ENCODE peak calls at places on chromosomes 4 and X, in five cellular contexts. I is HCT116, V is GM23338, S is A549, D is tibial nerve. A is an unnamed sample.

GRCh38 chrX:12149670-12150407 is 11.6 kb downstream of the FRMPD4 start:
- DNase-seq in D (no peak), I (no peak), S (no peak), V (no peak), A (peak; percentile 5)

GRCh38 chrX:71604141-71604540 is 14.2 kb downstream of the CXCR3 start:
- DNase-seq in I (no peak), D (no peak), V (no peak), S (no peak), A (no peak)

GRCh38 chrX:33175201-33175600 is 36.1 kb downstream of the DMD start:
- DNase-seq in V (no peak), I (no peak), S (no peak), D (no peak), A (no peak)

GRCh38 chr4:55941881-55942280 is 6.9 kb upstream of the CEP135 start:
- DNase-seq in I (no peak), S (no peak), V (no peak), D (no peak), A (no peak)

GRCh38 chrX:146907391-146908240 is 93.1 kb upstream of the CXorf51A start:
- DNase-seq in V (no peak), I (no peak), S (no peak), D (no peak), A (peak; percentile 0)

GRCh38 chr4:150010525-150011126 is 67.6 kb upstream of the DCLK2 start:
- DNase-seq in I (peak; percentile 63), D (peak; percentile 40), V (peak; percentile 80), S (peak; percentile 31), A (peak; percentile 54)

GRCh38 chr4:107835409-107835808 is 10.7 kb downstream of the SGMS2 start:
- DNase-seq in S (no peak), I (no peak), V (no peak), D (no peak), A (no peak)

GRCh38 chr4:6773106-6773505 is 9.4 kb upstream of the KIAA0232 start:
- DNase-seq in S (no peak), D (no peak), I (no peak), V (no peak), A (no peak)

GRCh38 chr4:178142724-178143123 is 700.5 kb upstream of the AGA start:
- DNase-seq in V (no peak), I (no peak), D (no peak), S (no peak), A (peak; percentile 12)

GRCh38 chr4:20687894-20688293 is 12.4 kb upstream of the PACRGL start:
- DNase-seq in D (no peak), I (no peak), V (no peak), S (no peak), A (no peak)

GRCh38 chr4:98976716-98977115 is 18.8 kb upstream of the METAP1 start:
- DNase-seq in S (no peak), I (no peak), D (no peak), V (no peak), A (peak; percentile 13)

GRCh38 chr4:104491826-104492771 is 2.6 kb downstream of the CXXC4 start:
- DNase-seq in D (no peak), S (peak; percentile 4), V (peak; percentile 74), I (no peak), A (no peak)

GRCh38 chr4:181822005-181822375 is 421.2 kb upstream of the TENM3 start:
- DNase-seq in S (no peak), D (no peak), I (no peak), V (no peak), A (no peak)

GRCh38 chrX:104335765-104336164 is 81.0 kb upstream of the ESX1 start:
- DNase-seq in D (no peak), S (no peak), V (no peak), I (no peak), A (no peak)

GRCh38 chr4:139907001-139907809 is 241.6 kb downstream of the MGST2 start:
- DNase-seq in V (no peak), I (no peak), D (no peak), S (no peak), A (no peak)

GRCh38 chr4:182554736-182555135 is 311.5 kb downstream of the TENM3 start:
- DNase-seq in V (no peak), D (no peak), S (no peak), I (no peak), A (no peak)

GRCh38 chr4:165814256-165815010 is 58.6 kb upstream of the TLL1 start:
- DNase-seq in V (no peak), D (no peak), I (no peak), S (no peak), A (peak; percentile 75)

GRCh38 chr4:106340774-106341173 is 24.4 kb downstream of the AIMP1 start:
- DNase-seq in D (no peak), V (no peak), S (no peak), I (no peak), A (no peak)
- H3K27ac ChIP-seq in D (no peak overlapping the region), V (no peak overlapping the region), S (no peak overlapping the region), I (no peak overlapping the region), A (no peak overlapping the region)

GRCh38 chr4:89836031-89836777 is 757 bp downstream of the SNCA start:
- DNase-seq in I (no peak), D (no peak), V (peak; percentile 61), S (no peak), A (no peak)
- TF ChIP-seq CTCF in I (no peak), D (no peak), V (no peak), S (no peak), A (no peak)

DNA sequence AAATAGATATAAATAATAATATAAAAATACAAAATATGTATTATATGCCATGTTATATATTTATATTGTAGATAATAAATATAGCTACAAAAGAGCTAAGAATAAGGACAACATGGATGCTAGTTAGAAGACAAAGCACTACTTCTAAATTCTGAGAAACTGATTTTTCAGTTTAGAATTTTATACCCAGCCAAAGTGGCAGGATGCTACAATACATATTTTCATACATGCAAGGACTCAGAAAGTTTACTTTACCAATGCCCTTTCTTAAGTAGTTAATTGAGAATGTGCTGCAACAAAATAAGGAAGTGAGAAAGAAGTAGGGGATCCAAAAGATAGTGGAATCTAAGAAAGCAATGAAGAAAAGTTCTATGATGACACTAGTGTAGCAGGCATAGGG is 64.5 kb downstream of the PDE5A start:
- DNase-seq in S (no peak), I (no peak), V (no peak), D (no peak), A (no peak)
- H3K27ac ChIP-seq in S (no peak overlapping the region), I (no peak overlapping the region), V (no peak overlapping the region), D (no peak overlapping the region), A (no peak overlapping the region)

DNA sequence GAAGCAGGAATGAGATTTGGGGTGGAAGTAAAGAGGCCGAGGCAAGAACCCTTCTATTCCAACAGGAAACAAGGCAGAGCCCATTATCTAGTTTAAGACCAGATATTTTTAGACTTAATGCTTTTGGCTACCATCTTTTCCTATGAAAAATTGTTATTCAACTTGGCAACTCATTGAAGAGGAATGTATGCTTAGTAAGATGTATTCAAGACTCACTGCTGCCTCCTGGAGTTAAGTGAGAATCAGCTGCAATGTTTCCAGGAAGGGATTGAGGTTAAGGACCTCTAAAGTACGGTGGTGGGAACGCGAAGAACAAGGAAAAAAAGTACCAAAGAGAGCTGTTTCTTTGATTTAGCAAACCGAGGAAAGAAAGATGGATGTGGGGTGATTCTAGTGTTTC is 89.1 kb downstream of the RAPGEF2 start:
- DNase-seq in D (no peak), V (peak; percentile 92), S (peak; percentile 40), I (peak; percentile 51), A (peak; percentile 8)
- TF ChIP-seq CTCF in D (no peak), V (peak; percentile 73), S (peak; percentile 27), I (peak; percentile 53), A (no peak)

GRCh38 chr4:127875791-127876190 is 4.9 kb upstream of the PLK4 start:
- DNase-seq in D (no peak), S (no peak), V (no peak), I (no peak), A (no peak)
- H3K27ac ChIP-seq in D (no peak overlapping the region), S (no peak overlapping the region), V (no peak overlapping the region), I (no peak overlapping the region), A (no peak overlapping the region)

DNA sequence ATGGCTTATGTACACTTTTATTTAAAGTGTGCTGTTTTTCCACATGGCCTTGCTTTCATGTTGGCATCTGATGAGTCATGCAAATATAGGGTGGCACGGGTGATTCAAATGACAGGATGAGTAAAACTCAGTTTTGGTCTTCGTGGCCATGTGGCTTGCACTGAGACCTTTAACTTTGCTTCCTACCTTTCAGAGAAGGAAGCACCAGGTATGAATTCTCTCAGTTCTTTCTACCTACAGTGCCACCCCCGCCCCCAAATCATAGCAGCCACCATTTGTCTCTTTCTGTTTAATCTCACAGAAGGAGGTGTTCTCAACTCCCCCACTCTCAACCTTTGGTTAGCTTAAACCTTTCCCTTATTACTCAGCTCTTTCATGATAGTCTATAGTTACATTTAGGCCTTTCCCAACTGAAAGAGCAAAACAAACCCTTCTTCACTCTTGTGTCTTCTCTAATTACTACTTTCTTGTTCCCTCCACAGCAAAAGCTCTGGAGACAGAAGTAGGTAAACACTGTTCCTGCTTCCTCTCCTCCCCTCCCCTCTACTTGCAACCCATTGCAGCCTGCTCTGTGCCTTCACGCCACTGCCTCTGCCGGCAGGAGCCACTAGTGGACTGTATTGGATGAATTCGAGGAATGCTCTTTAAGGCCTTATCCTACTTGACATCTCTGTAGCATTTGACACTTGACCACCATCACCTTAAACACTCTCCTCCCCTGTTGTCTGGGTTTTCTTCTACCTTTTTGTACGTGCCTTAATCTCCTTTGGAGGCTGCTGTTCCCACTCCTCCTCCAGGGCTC is 123.7 kb downstream of the AFF1 start:
- DNase-seq in D (no peak), V (peak; percentile 47), S (no peak), I (peak; percentile 29), A (peak; percentile 28)
- TF ChIP-seq CTCF in D (no peak), V (no peak), S (no peak), I (no peak), A (no peak)

DNA sequence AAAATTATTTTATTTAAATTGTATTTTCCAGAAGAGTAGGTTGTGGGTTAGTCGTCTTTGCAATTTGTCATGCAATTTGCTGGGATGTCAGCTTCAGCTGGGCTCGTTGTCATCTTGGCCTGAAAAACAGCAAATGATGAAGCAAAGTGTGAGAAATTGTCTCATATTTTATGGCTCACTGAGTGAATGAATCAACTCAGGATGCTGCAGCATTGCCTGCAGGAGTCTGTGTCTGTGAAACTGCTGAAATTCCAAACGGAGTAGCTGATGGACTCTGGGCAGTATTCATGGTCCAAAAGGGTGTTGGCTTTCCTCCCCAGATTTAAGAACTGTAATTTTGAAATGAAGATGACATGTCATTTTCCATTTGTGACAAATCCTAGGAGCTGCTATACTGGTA is 37.2 kb downstream of the CXCL8 start:
- DNase-seq in D (no peak), V (no peak), I (no peak), S (no peak), A (no peak)
- H3K27ac ChIP-seq in D (no peak overlapping the region), V (no peak overlapping the region), I (no peak overlapping the region), S (no peak overlapping the region), A (no peak overlapping the region)

DNA sequence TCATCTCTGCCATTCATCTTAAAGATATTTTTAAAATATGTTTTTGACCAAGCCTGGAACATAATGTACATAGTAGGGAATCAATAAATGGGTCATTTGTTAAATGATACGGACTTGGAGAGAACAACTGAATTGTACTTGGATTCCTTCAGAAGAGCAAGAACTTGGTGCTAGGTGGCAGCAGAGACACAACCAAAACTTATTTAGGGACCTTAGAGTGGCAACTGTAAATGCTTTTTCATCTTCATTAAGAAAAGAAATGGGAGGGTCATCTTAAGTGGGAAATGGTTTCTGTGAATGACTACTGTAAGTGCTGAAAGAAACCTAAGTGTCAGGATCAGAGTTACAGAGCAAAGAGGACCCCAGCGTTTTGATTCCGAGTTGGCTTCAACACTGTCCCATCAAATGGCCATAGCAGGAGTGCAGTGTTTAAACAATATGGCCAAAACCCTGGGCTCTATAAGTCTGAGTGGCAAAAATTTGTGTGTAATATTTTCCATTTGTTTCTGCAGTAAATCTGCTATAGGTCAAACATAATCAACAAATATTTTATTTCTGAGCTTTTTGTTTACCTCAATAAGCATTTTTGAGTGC is 213.6 kb downstream of the PALLD start:
- DNase-seq in D (peak; percentile 74), I (peak; percentile 29), S (peak; percentile 19), V (peak; percentile 71), A (peak; percentile 47)
- TF ChIP-seq CTCF in D (peak; percentile 56), I (peak; percentile 46), S (peak; percentile 56), V (peak; percentile 70), A (peak; percentile 63)

A was measured in RWPE1.